ENCODE peak calls at places on chromosomes 16 and 17, in nine cellular contexts. One of them, this sample, is unnamed.

GRCh38 chr17:68383443-68384321 is 73.6 kb downstream of the WIPI1 start:
- DNase-seq in occipital lobe: no peak
- DNase-seq in prostate gland: no peak
- DNase-seq in IMR-90: peak; percentile 94
- DNase-seq in ELR: peak; percentile 97
- DNase-seq in globus pallidus: no peak
- DNase-seq in adipocyte: peak; percentile 78
- DNase-seq in endodermal cell: peak; percentile 36
- DNase-seq in vagina: no peak
- DNase-seq in this sample: peak; percentile 62

GRCh38 chr17:45129426-45129939 is 2.8 kb downstream of the PLCD3 start:
- DNase-seq in endodermal cell: peak; percentile 82
- DNase-seq in adipocyte: peak; percentile 95
- DNase-seq in globus pallidus: no peak
- DNase-seq in vagina: no peak
- DNase-seq in ELR: no peak
- DNase-seq in occipital lobe: no peak
- DNase-seq in prostate gland: no peak
- DNase-seq in IMR-90: no peak
- DNase-seq in this sample: no peak

GRCh38 chr16:3214904-3215600 is 19.9 kb downstream of the ZNF200 start:
- DNase-seq in globus pallidus: no peak
- DNase-seq in vagina: no peak
- DNase-seq in endodermal cell: no peak
- DNase-seq in adipocyte: no peak
- DNase-seq in IMR-90: no peak
- DNase-seq in prostate gland: no peak
- DNase-seq in ELR: peak; percentile 10
- DNase-seq in occipital lobe: no peak
- DNase-seq in this sample: no peak

GRCh38 chr16:4370570-4371480 is 823 bp upstream of the VASN start:
- DNase-seq in adipocyte: peak; percentile 85
- DNase-seq in prostate gland: no peak
- DNase-seq in occipital lobe: no peak
- DNase-seq in ELR: peak; percentile 86
- DNase-seq in IMR-90: peak; percentile 93
- DNase-seq in vagina: no peak
- DNase-seq in globus pallidus: no peak
- DNase-seq in endodermal cell: no peak
- DNase-seq in this sample: no peak

GRCh38 chr17:30996481-30996880 is 25.6 kb downstream of the RNF135 start:
- DNase-seq in IMR-90: no peak
- DNase-seq in prostate gland: no peak
- DNase-seq in occipital lobe: no peak
- DNase-seq in endodermal cell: no peak
- DNase-seq in vagina: no peak
- DNase-seq in adipocyte: no peak
- DNase-seq in globus pallidus: no peak
- DNase-seq in ELR: no peak
- DNase-seq in this sample: no peak

GRCh38 chr16:58433569-58433951 is 41.3 kb downstream of the GINS3 start:
- DNase-seq in vagina: no peak
- DNase-seq in prostate gland: no peak
- DNase-seq in occipital lobe: no peak
- DNase-seq in ELR: no peak
- DNase-seq in IMR-90: no peak
- DNase-seq in adipocyte: no peak
- DNase-seq in globus pallidus: no peak
- DNase-seq in endodermal cell: no peak
- DNase-seq in this sample: no peak

GRCh38 chr17:38578641-38579480 is 26.9 kb downstream of the SRCIN1 start:
- DNase-seq in vagina: no peak
- DNase-seq in adipocyte: no peak
- DNase-seq in ELR: no peak
- DNase-seq in occipital lobe: no peak
- DNase-seq in globus pallidus: no peak
- DNase-seq in IMR-90: no peak
- DNase-seq in prostate gland: no peak
- DNase-seq in endodermal cell: no peak
- DNase-seq in this sample: no peak

GRCh38 chr16:4339909-4340308 is 11.2 kb downstream of the PAM16 start:
- DNase-seq in prostate gland: no peak
- DNase-seq in vagina: no peak
- DNase-seq in adipocyte: no peak
- DNase-seq in IMR-90: peak; percentile 52
- DNase-seq in occipital lobe: no peak
- DNase-seq in globus pallidus: no peak
- DNase-seq in endodermal cell: no peak
- DNase-seq in ELR: no peak
- DNase-seq in this sample: no peak

GRCh38 chr16:80283450-80284392 is 257.1 kb upstream of the DYNLRB2 start:
- DNase-seq in prostate gland: no peak
- DNase-seq in occipital lobe: no peak
- DNase-seq in ELR: peak; percentile 18
- DNase-seq in IMR-90: peak; percentile 58
- DNase-seq in vagina: no peak
- DNase-seq in globus pallidus: no peak
- DNase-seq in adipocyte: no peak
- DNase-seq in endodermal cell: no peak
- DNase-seq in this sample: no peak

GRCh38 chr17:2730764-2731353 is 18.6 kb downstream of the CCDC92B start:
- DNase-seq in occipital lobe: no peak
- DNase-seq in vagina: no peak
- DNase-seq in IMR-90: no peak
- DNase-seq in adipocyte: no peak
- DNase-seq in ELR: no peak
- DNase-seq in globus pallidus: no peak
- DNase-seq in endodermal cell: no peak
- DNase-seq in prostate gland: no peak
- DNase-seq in this sample: no peak

GRCh38 chr17:29089601-29090044 is 46.7 kb downstream of the PIPOX start:
- DNase-seq in adipocyte: no peak
- DNase-seq in occipital lobe: peak; percentile 47
- DNase-seq in ELR: no peak
- DNase-seq in endodermal cell: no peak
- DNase-seq in IMR-90: no peak
- DNase-seq in prostate gland: no peak
- DNase-seq in vagina: no peak
- DNase-seq in globus pallidus: peak; percentile 82
- DNase-seq in this sample: no peak

GRCh38 chr17:76204277-76204676 is 36.0 kb downstream of the RNF157 start:
- DNase-seq in prostate gland: no peak
- DNase-seq in globus pallidus: no peak
- DNase-seq in IMR-90: peak; percentile 86
- DNase-seq in ELR: peak; percentile 91
- DNase-seq in occipital lobe: no peak
- DNase-seq in vagina: no peak
- DNase-seq in adipocyte: peak; percentile 54
- DNase-seq in endodermal cell: no peak
- DNase-seq in this sample: no peak

GRCh38 chr16:83715217-83715920 is 92.4 kb upstream of the HSBP1 start:
- DNase-seq in vagina: no peak
- DNase-seq in IMR-90: no peak
- DNase-seq in ELR: no peak
- DNase-seq in globus pallidus: no peak
- DNase-seq in occipital lobe: no peak
- DNase-seq in endodermal cell: no peak
- DNase-seq in adipocyte: no peak
- DNase-seq in prostate gland: peak; percentile 44
- DNase-seq in this sample: no peak

GRCh38 chr16:11597268-11597690 is 10.6 kb upstream of the LITAF start:
- DNase-seq in vagina: no peak
- DNase-seq in globus pallidus: no peak
- DNase-seq in prostate gland: no peak
- DNase-seq in IMR-90: no peak
- DNase-seq in adipocyte: peak; percentile 65
- DNase-seq in endodermal cell: no peak
- DNase-seq in ELR: no peak
- DNase-seq in occipital lobe: no peak
- DNase-seq in this sample: no peak